ENCODE peak calls at places on chromosomes 11 and 22, in seven cellular contexts. N is central memory CD8-positive, alpha-beta T cell; P is OCI-LY7; D is RWPE1; O is iPS DF 19.7; I is spleen; F is activated CD4-positive, alpha-beta T cell treated with anti-CD3 and anti-CD28 coated beads, Interleukin-2, amount 50 U/mL, for 48 hours. S is an unnamed sample.
A peak's percentile ranks its signal among the peaks of the same experiment; 100 is the strongest.

GRCh38 chr11:113192121-113192925 is 122.1 kb upstream of the TTC12 start:
- DNase-seq in N (no peak), P (no peak), D (no peak), O (no peak), I (no peak), F (no peak), S (no peak)

GRCh38 chr22:29480512-29481264 is 670 bp downstream of the NEFH start:
- DNase-seq in N (no peak), P (no peak), D (no peak), O (no peak), I (no peak), F (peak; percentile 42), S (peak; percentile 54)

GRCh38 chr22:19178065-19178658 is 374 bp downstream of the SLC25A1 start:
- DNase-seq in N (peak; percentile 25), P (peak; percentile 56), D (peak; percentile 19), O (no peak), I (peak; percentile 90), F (no peak), S (peak; percentile 54)

GRCh38 chr11:58659404-58659803 is 36.9 kb downstream of the CNTF start:
- DNase-seq in N (no peak), P (no peak), D (peak; percentile 83), O (no peak), I (no peak), F (no peak), S (peak; percentile 96)

GRCh38 chr11:3796796-3797328 is 492 bp downstream of the NUP98 start:
- DNase-seq in N (no peak), P (no peak), D (no peak), O (no peak), I (no peak), F (no peak), S (peak; percentile 2)

GRCh38 chr11:99418927-99419707 is 398.4 kb downstream of the CNTN5 start:
- DNase-seq in N (no peak), P (no peak), D (no peak), O (no peak), I (no peak), F (no peak), S (peak; percentile 19)

GRCh38 chr22:20131593-20131855 is at the start of gene ZDHHC8:
- DNase-seq in N (no peak), P (no peak), D (no peak), O (no peak), I (peak; percentile 86), F (peak; percentile 46), S (no peak)

GRCh38 chr11:19627566-19627965 is 85.1 kb upstream of the NAV2 start:
- DNase-seq in N (no peak), P (no peak), D (no peak), O (no peak), I (no peak), F (no peak), S (no peak)

GRCh38 chr22:44456661-44457412 is 41.2 kb downstream of the RTL6 start:
- DNase-seq in N (no peak), P (no peak), D (no peak), O (no peak), I (peak; percentile 56), F (no peak), S (peak; percentile 15)

GRCh38 chr11:65008016-65008415 is 5.9 kb upstream of the ARL2 start:
- DNase-seq in N (no peak), P (no peak), D (no peak), O (no peak), I (no peak), F (no peak), S (no peak)

GRCh38 chr11:11701070-11701469 is 79.3 kb upstream of the GALNT18 start:
- DNase-seq in N (no peak), P (no peak), D (peak; percentile 25), O (no peak), I (no peak), F (no peak), S (no peak)

GRCh38 chr11:93849751-93850584 is 450 bp downstream of the VSTM5 start:
- DNase-seq in N (no peak), P (no peak), D (no peak), O (no peak), I (no peak), F (no peak), S (no peak)

GRCh38 chr11:68409748-68410344 is 50.7 kb upstream of the PPP6R3 start:
- DNase-seq in N (no peak), P (no peak), D (no peak), O (no peak), I (peak; percentile 67), F (no peak), S (no peak)

GRCh38 chr11:5069272-5069671 is at the start of gene OR52E1:
- DNase-seq in N (no peak), P (no peak), D (no peak), O (no peak), I (no peak), F (no peak), S (no peak)

GRCh38 chr11:24515632-24516031 is 18.8 kb downstream of the LUZP2 start:
- DNase-seq in N (no peak), P (no peak), D (no peak), O (no peak), I (no peak), F (no peak), S (no peak)

GRCh38 chr11:16242806-16243205 is 113.5 kb downstream of the SOX6 start:
- DNase-seq in N (no peak), P (peak; percentile 1), D (no peak), O (no peak), I (no peak), F (no peak), S (no peak)

GRCh38 chr11:128502736-128503135 is 84.6 kb downstream of the ETS1 start:
- DNase-seq in N (no peak), P (no peak), D (peak; percentile 35), O (no peak), I (no peak), F (no peak), S (peak; percentile 71)

GRCh38 chr22:17836977-17837742 is 62.9 kb upstream of the BID start:
- DNase-seq in N (no peak), P (no peak), D (no peak), O (no peak), I (no peak), F (no peak), S (peak; percentile 7)

GRCh38 chr11:102187416-102188125 is 77.3 kb downstream of the YAP1 start:
- DNase-seq in N (no peak), P (no peak), D (no peak), O (no peak), I (no peak), F (no peak), S (no peak)

GRCh38 chr22:40414306-40414705 is 43.9 kb downstream of the SGSM3 start:
- DNase-seq in N (no peak), P (peak; percentile 35), D (no peak), O (no peak), I (peak; percentile 32), F (no peak), S (no peak)

GRCh38 chr11:10309163-10310093 is 4.6 kb downstream of the ADM start:
- DNase-seq in N (no peak), P (no peak), D (peak; percentile 64), O (no peak), I (peak; percentile 75), F (no peak), S (peak; percentile 50)

GRCh38 chr11:1828542-1828941 is 6.2 kb upstream of the SYT8 start:
- DNase-seq in N (no peak), P (no peak), D (no peak), O (no peak), I (no peak), F (no peak), S (no peak)

GRCh38 chr22:46262449-46263207 is 515 bp downstream of the PKDREJ start:
- DNase-seq in N (peak; percentile 37), P (no peak), D (no peak), O (peak; percentile 63), I (peak; percentile 92), F (peak; percentile 59), S (no peak)